ENCODE peak calls at places on chromosome 19, in five cellular contexts. R is H9, M is NCI-H1105 treated with DMSO at 0.1 percent for 48 hours, J is hypothalamus, K is C1 segment of cervical spinal cord. Y is an unnamed sample.

GRCh38 chr19:51341976-51342580 is at the start of gene VSIG10L:
- DNase-seq in R (no peak), K (no peak), M (no peak), J (no peak), Y (no peak)

GRCh38 chr19:14265285-14266036 is 59.5 kb upstream of the ADGRL1 start:
- DNase-seq in K (no peak), M (no peak), J (no peak), R (peak), Y (no peak)

GRCh38 chr19:15629003-15629880 is 11.5 kb upstream of the CYP4F3 start:
- DNase-seq in R (peak), K (peak), J (peak), M (peak), Y (peak)

GRCh38 chr19:23310729-23311211 is 60.6 kb upstream of the ZNF724 start:
- DNase-seq in M (no peak), R (no peak), J (no peak), K (no peak), Y (no peak)

GRCh38 chr19:44666852-44667251 is 4.4 kb upstream of the CEACAM19 start:
- DNase-seq in J (no peak), M (no peak), R (no peak), K (no peak), Y (no peak)

GRCh38 chr19:14048439-14049153 is 13.3 kb downstream of the PALM3 start:
- DNase-seq in M (no peak), J (no peak), R (peak), K (no peak), Y (no peak)

GRCh38 chr19:17829855-17830566 is 8.7 kb upstream of the INSL3 start:
- DNase-seq in J (no peak), M (peak), K (no peak), R (peak), Y (no peak)

GRCh38 chr19:35395762-35396199 is 24.9 kb downstream of the GPR42 start:
- DNase-seq in M (no peak), R (peak), J (no peak), K (no peak), Y (no peak)

GRCh38 chr19:10646781-10647180 is 7.4 kb upstream of the ILF3 start:
- DNase-seq in M (no peak), K (no peak), J (no peak), R (no peak), Y (no peak)

GRCh38 chr19:14433454-14434156 is 499 bp downstream of the PKN1 start:
- DNase-seq in R (no peak), J (no peak), M (peak), K (no peak), Y (no peak)

GRCh38 chr19:55641376-55642152 is 762 bp downstream of the ZNF580 start:
- DNase-seq in J (no peak), M (no peak), R (no peak), K (no peak), Y (peak)

GRCh38 chr19:35354898-35355297 is 3.4 kb upstream of the FFAR3 start:
- DNase-seq in K (no peak), R (no peak), M (no peak), J (no peak), Y (no peak)

GRCh38 chr19:28403698-28404099 is 809.3 kb downstream of the UQCRFS1 start:
- DNase-seq in M (no peak), J (no peak), K (no peak), R (no peak), Y (no peak)

GRCh38 chr19:8641908-8642547 is 11.6 kb downstream of the NFILZ start:
- DNase-seq in M (peak), J (no peak), R (no peak), K (no peak), Y (no peak)

GRCh38 chr19:41261474-41262190 is 2.5 kb upstream of the HNRNPUL1 start:
- DNase-seq in K (no peak), R (no peak), J (no peak), M (no peak), Y (no peak)

GRCh38 chr19:46404039-46404883 is 9.1 kb downstream of the CCDC8 start:
- DNase-seq in R (peak), M (no peak), J (no peak), K (no peak), Y (peak)

GRCh38 chr19:13613447-13613846 is 107.2 kb upstream of the CACNA1A start:
- DNase-seq in K (no peak), J (no peak), R (no peak), M (peak), Y (no peak)

Y was measured in midbrain.